ENCODE peak calls at places on chromosomes 7 and 10, in ten cellular contexts. One of them, this sample, is unnamed.

GRCh38 chr10:130018253-130018652 is 54.2 kb upstream of the EBF3 start:
- DNase-seq in astrocyte of the spinal cord: peak; percentile 24
- DNase-seq in GM12878: no peak
- DNase-seq in astrocyte: peak; percentile 47
- DNase-seq in esophagus squamous epithelium: no peak
- DNase-seq in PC-3: peak; percentile 46
- DNase-seq in tibial artery: no peak
- DNase-seq in esophagus muscularis mucosa: peak; percentile 78
- DNase-seq in transverse colon: no peak
- DNase-seq in HCT116: no peak
- DNase-seq in this sample: no peak

GRCh38 chr10:43255644-43256431 is 11.0 kb downstream of the RASGEF1A start:
- DNase-seq in astrocyte of the spinal cord: no peak
- DNase-seq in GM12878: no peak
- DNase-seq in astrocyte: no peak
- DNase-seq in esophagus squamous epithelium: no peak
- DNase-seq in PC-3: peak; percentile 48
- DNase-seq in tibial artery: no peak
- DNase-seq in esophagus muscularis mucosa: peak; percentile 89
- DNase-seq in transverse colon: no peak
- DNase-seq in HCT116: peak; percentile 21
- DNase-seq in this sample: peak; percentile 2

GRCh38 chr10:76558996-76559888 is 1078.4 kb downstream of the KCNMA1 start:
- DNase-seq in astrocyte of the spinal cord: peak; percentile 72
- DNase-seq in GM12878: no peak
- DNase-seq in astrocyte: peak; percentile 93
- DNase-seq in esophagus squamous epithelium: no peak
- DNase-seq in PC-3: peak; percentile 64
- DNase-seq in tibial artery: no peak
- DNase-seq in esophagus muscularis mucosa: no peak
- DNase-seq in transverse colon: no peak
- DNase-seq in HCT116: no peak
- DNase-seq in this sample: no peak

GRCh38 chr10:101597036-101597435 is 8.9 kb downstream of the DPCD start:
- DNase-seq in astrocyte of the spinal cord: no peak
- DNase-seq in GM12878: no peak
- DNase-seq in astrocyte: no peak
- DNase-seq in esophagus squamous epithelium: no peak
- DNase-seq in PC-3: no peak
- DNase-seq in tibial artery: no peak
- DNase-seq in esophagus muscularis mucosa: no peak
- DNase-seq in transverse colon: no peak
- DNase-seq in HCT116: no peak
- DNase-seq in this sample: no peak

GRCh38 chr7:96701258-96701657 is 8.4 kb downstream of the SEM1 start:
- DNase-seq in astrocyte of the spinal cord: no peak
- DNase-seq in GM12878: no peak
- DNase-seq in astrocyte: no peak
- DNase-seq in esophagus squamous epithelium: no peak
- DNase-seq in PC-3: no peak
- DNase-seq in tibial artery: no peak
- DNase-seq in esophagus muscularis mucosa: no peak
- DNase-seq in transverse colon: no peak
- DNase-seq in HCT116: no peak
- DNase-seq in this sample: no peak

GRCh38 chr10:51170518-51171245 is 96.4 kb downstream of the PRKG1 start:
- DNase-seq in astrocyte of the spinal cord: no peak
- DNase-seq in GM12878: no peak
- DNase-seq in astrocyte: peak; percentile 18
- DNase-seq in esophagus squamous epithelium: no peak
- DNase-seq in PC-3: peak; percentile 87
- DNase-seq in tibial artery: no peak
- DNase-seq in esophagus muscularis mucosa: no peak
- DNase-seq in transverse colon: no peak
- DNase-seq in HCT116: no peak
- DNase-seq in this sample: no peak

GRCh38 chr7:47345754-47346377 is 236.0 kb downstream of the TNS3 start:
- DNase-seq in astrocyte of the spinal cord: no peak
- DNase-seq in GM12878: no peak
- DNase-seq in astrocyte: no peak
- DNase-seq in esophagus squamous epithelium: no peak
- DNase-seq in PC-3: no peak
- DNase-seq in tibial artery: no peak
- DNase-seq in esophagus muscularis mucosa: no peak
- DNase-seq in transverse colon: peak; percentile 4
- DNase-seq in HCT116: no peak
- DNase-seq in this sample: no peak

GRCh38 chr10:42111661-42112330 is 526.6 kb downstream of the ZNF33B start:
- DNase-seq in astrocyte of the spinal cord: no peak
- DNase-seq in GM12878: no peak
- DNase-seq in astrocyte: no peak
- DNase-seq in esophagus squamous epithelium: no peak
- DNase-seq in PC-3: no peak
- DNase-seq in tibial artery: no peak
- DNase-seq in esophagus muscularis mucosa: no peak
- DNase-seq in transverse colon: no peak
- DNase-seq in HCT116: no peak
- DNase-seq in this sample: no peak

GRCh38 chr10:5461201-5461585 is 38.2 kb downstream of the CALML5 start:
- DNase-seq in astrocyte of the spinal cord: no peak
- DNase-seq in GM12878: no peak
- DNase-seq in astrocyte: no peak
- DNase-seq in esophagus squamous epithelium: no peak
- DNase-seq in PC-3: no peak
- DNase-seq in tibial artery: no peak
- DNase-seq in esophagus muscularis mucosa: peak; percentile 88
- DNase-seq in transverse colon: no peak
- DNase-seq in HCT116: no peak
- DNase-seq in this sample: no peak

DNA sequence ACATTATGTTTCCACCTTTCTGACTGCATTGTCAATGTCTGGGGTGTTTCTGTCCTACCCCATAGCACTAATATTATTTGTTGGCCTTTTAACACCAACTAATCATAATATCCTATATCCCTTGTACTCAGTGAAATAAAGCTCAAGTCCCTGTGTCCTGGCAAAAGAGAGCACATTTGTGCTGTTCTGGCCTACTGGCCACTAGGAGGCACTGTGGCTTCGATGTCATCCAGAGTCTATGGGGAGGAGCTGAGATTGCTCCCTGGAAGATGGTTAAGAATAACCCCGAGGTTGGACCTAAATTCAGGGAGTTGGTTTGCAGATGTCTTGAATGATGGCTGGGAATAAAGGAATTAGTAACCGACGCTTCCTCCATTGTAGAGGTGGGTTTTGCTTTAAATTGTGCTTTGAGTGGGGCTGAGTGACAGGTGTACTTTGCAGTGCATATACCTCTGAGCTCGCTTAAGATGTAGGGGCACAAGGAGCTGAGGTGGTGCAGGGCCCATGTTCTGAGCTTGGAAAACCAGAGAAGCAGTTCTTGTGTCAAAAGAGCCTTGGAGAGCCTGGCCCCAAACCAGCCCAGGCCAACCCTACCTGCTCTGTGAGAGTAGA is 191.2 kb upstream of the PRSS1 start:
- DNase-seq in astrocyte of the spinal cord: peak; percentile 59
- DNase-seq in GM12878: no peak
- DNase-seq in astrocyte: no peak
- DNase-seq in esophagus squamous epithelium: no peak
- DNase-seq in PC-3: peak; percentile 79
- DNase-seq in tibial artery: no peak
- DNase-seq in esophagus muscularis mucosa: no peak
- DNase-seq in transverse colon: peak; percentile 50
- DNase-seq in HCT116: peak; percentile 51
- DNase-seq in this sample: no peak
- TF ChIP-seq CTCF in astrocyte of the spinal cord: peak; percentile 78
- TF ChIP-seq CTCF in GM12878: peak; percentile 88
- TF ChIP-seq CTCF in astrocyte: peak; percentile 84
- TF ChIP-seq CTCF in esophagus squamous epithelium: peak; percentile 29
- TF ChIP-seq CTCF in PC-3: peak; percentile 92
- TF ChIP-seq CTCF in tibial artery: no peak
- TF ChIP-seq CTCF in esophagus muscularis mucosa: no peak
- TF ChIP-seq CTCF in transverse colon: peak; percentile 51
- TF ChIP-seq CTCF in HCT116: peak; percentile 96
- TF ChIP-seq CTCF in this sample: no peak

GRCh38 chr10:62850646-62851045 is 34.5 kb upstream of the EGR2 start:
- DNase-seq in astrocyte of the spinal cord: no peak
- DNase-seq in GM12878: no peak
- DNase-seq in astrocyte: no peak
- DNase-seq in esophagus squamous epithelium: no peak
- DNase-seq in PC-3: no peak
- DNase-seq in tibial artery: no peak
- DNase-seq in esophagus muscularis mucosa: no peak
- DNase-seq in transverse colon: no peak
- DNase-seq in HCT116: no peak
- DNase-seq in this sample: no peak

GRCh38 chr10:62847433-62847832 is 31.3 kb upstream of the EGR2 start:
- DNase-seq in astrocyte of the spinal cord: no peak
- DNase-seq in GM12878: no peak
- DNase-seq in astrocyte: no peak
- DNase-seq in esophagus squamous epithelium: no peak
- DNase-seq in PC-3: no peak
- DNase-seq in tibial artery: no peak
- DNase-seq in esophagus muscularis mucosa: no peak
- DNase-seq in transverse colon: no peak
- DNase-seq in HCT116: no peak
- DNase-seq in this sample: no peak

GRCh38 chr10:62852961-62853702 is 37.0 kb upstream of the EGR2 start:
- DNase-seq in astrocyte of the spinal cord: no peak
- DNase-seq in GM12878: peak; percentile 75
- DNase-seq in astrocyte: no peak
- DNase-seq in esophagus squamous epithelium: no peak
- DNase-seq in PC-3: no peak
- DNase-seq in tibial artery: no peak
- DNase-seq in esophagus muscularis mucosa: no peak
- DNase-seq in transverse colon: no peak
- DNase-seq in HCT116: no peak
- DNase-seq in this sample: no peak

GRCh38 chr10:62853710-62854109 is 37.5 kb upstream of the EGR2 start:
- DNase-seq in astrocyte of the spinal cord: no peak
- DNase-seq in GM12878: no peak
- DNase-seq in astrocyte: no peak
- DNase-seq in esophagus squamous epithelium: no peak
- DNase-seq in PC-3: no peak
- DNase-seq in tibial artery: no peak
- DNase-seq in esophagus muscularis mucosa: no peak
- DNase-seq in transverse colon: no peak
- DNase-seq in HCT116: no peak
- DNase-seq in this sample: no peak

DNA sequence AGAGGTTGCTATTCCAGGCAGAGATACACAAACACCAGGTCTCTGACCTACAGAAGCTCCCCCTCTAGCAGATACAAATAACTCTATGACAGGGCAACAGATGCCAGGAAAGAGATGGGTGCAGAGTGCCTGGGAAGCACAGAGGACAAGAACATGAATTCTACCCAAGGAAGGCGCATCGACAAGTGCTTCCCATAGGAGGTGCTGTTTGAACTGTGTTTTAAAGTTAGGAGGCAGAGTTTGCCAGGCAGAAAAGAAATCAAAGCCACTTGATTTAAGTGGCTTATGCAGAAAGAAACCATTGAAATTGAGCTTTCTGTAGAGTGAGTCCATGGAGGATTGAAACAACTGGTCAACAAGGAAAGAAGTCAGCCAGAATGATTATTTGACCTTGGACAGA is 35.3 kb upstream of the EGR2 start:
- DNase-seq in astrocyte of the spinal cord: no peak
- DNase-seq in GM12878: no peak
- DNase-seq in astrocyte: no peak
- DNase-seq in esophagus squamous epithelium: no peak
- DNase-seq in PC-3: peak; percentile 86
- DNase-seq in tibial artery: no peak
- DNase-seq in esophagus muscularis mucosa: no peak
- DNase-seq in transverse colon: peak; percentile 10
- DNase-seq in HCT116: peak; percentile 12
- DNase-seq in this sample: no peak
- TF ChIP-seq CTCF in astrocyte of the spinal cord: peak; percentile 28
- TF ChIP-seq CTCF in GM12878: peak; percentile 7
- TF ChIP-seq CTCF in astrocyte: no peak
- TF ChIP-seq CTCF in esophagus squamous epithelium: no peak
- TF ChIP-seq CTCF in PC-3: peak; percentile 98
- TF ChIP-seq CTCF in tibial artery: no peak
- TF ChIP-seq CTCF in esophagus muscularis mucosa: no peak
- TF ChIP-seq CTCF in transverse colon: no peak
- TF ChIP-seq CTCF in HCT116: peak; percentile 71
- TF ChIP-seq CTCF in this sample: no peak

GRCh38 chr7:83850037-83850619 is 201.2 kb upstream of the SEMA3E start:
- DNase-seq in astrocyte of the spinal cord: no peak
- DNase-seq in GM12878: no peak
- DNase-seq in astrocyte: no peak
- DNase-seq in esophagus squamous epithelium: no peak
- DNase-seq in PC-3: no peak
- DNase-seq in tibial artery: no peak
- DNase-seq in esophagus muscularis mucosa: no peak
- DNase-seq in transverse colon: no peak
- DNase-seq in HCT116: no peak
- DNase-seq in this sample: no peak
- TF ChIP-seq CTCF in astrocyte of the spinal cord: no peak
- TF ChIP-seq CTCF in GM12878: no peak
- TF ChIP-seq CTCF in astrocyte: no peak
- TF ChIP-seq CTCF in esophagus squamous epithelium: no peak
- TF ChIP-seq CTCF in PC-3: no peak
- TF ChIP-seq CTCF in tibial artery: no peak
- TF ChIP-seq CTCF in esophagus muscularis mucosa: no peak
- TF ChIP-seq CTCF in transverse colon: no peak
- TF ChIP-seq CTCF in HCT116: no peak
- TF ChIP-seq CTCF in this sample: no peak

GRCh38 chr7:116873619-116874018 is 11.2 kb downstream of the CAPZA2 start:
- DNase-seq in astrocyte of the spinal cord: no peak
- DNase-seq in GM12878: no peak
- DNase-seq in astrocyte: no peak
- DNase-seq in esophagus squamous epithelium: no peak
- DNase-seq in PC-3: no peak
- DNase-seq in tibial artery: no peak
- DNase-seq in esophagus muscularis mucosa: no peak
- DNase-seq in transverse colon: no peak
- DNase-seq in HCT116: no peak
- DNase-seq in this sample: no peak

GRCh38 chr7:116877443-116878217 is 15.2 kb downstream of the CAPZA2 start:
- DNase-seq in astrocyte of the spinal cord: no peak
- DNase-seq in GM12878: no peak
- DNase-seq in astrocyte: no peak
- DNase-seq in esophagus squamous epithelium: no peak
- DNase-seq in PC-3: no peak
- DNase-seq in tibial artery: no peak
- DNase-seq in esophagus muscularis mucosa: no peak
- DNase-seq in transverse colon: no peak
- DNase-seq in HCT116: no peak
- DNase-seq in this sample: no peak

GRCh38 chr7:116872026-116872425 is 9.6 kb downstream of the CAPZA2 start:
- DNase-seq in astrocyte of the spinal cord: no peak
- DNase-seq in GM12878: no peak
- DNase-seq in astrocyte: no peak
- DNase-seq in esophagus squamous epithelium: no peak
- DNase-seq in PC-3: no peak
- DNase-seq in tibial artery: no peak
- DNase-seq in esophagus muscularis mucosa: no peak
- DNase-seq in transverse colon: no peak
- DNase-seq in HCT116: no peak
- DNase-seq in this sample: no peak

GRCh38 chr7:116871061-116871700 is 8.8 kb downstream of the CAPZA2 start:
- DNase-seq in astrocyte of the spinal cord: no peak
- DNase-seq in GM12878: no peak
- DNase-seq in astrocyte: no peak
- DNase-seq in esophagus squamous epithelium: no peak
- DNase-seq in PC-3: no peak
- DNase-seq in tibial artery: no peak
- DNase-seq in esophagus muscularis mucosa: no peak
- DNase-seq in transverse colon: no peak
- DNase-seq in HCT116: no peak
- DNase-seq in this sample: no peak

GRCh38 chr7:116876664-116877442 is 14.5 kb downstream of the CAPZA2 start:
- DNase-seq in astrocyte of the spinal cord: no peak
- DNase-seq in GM12878: no peak
- DNase-seq in astrocyte: peak; percentile 27
- DNase-seq in esophagus squamous epithelium: no peak
- DNase-seq in PC-3: no peak
- DNase-seq in tibial artery: peak; percentile 66
- DNase-seq in esophagus muscularis mucosa: no peak
- DNase-seq in transverse colon: peak; percentile 55
- DNase-seq in HCT116: no peak
- DNase-seq in this sample: no peak
- TF ChIP-seq CTCF in astrocyte of the spinal cord: no peak
- TF ChIP-seq CTCF in GM12878: no peak
- TF ChIP-seq CTCF in astrocyte: no peak
- TF ChIP-seq CTCF in esophagus squamous epithelium: no peak
- TF ChIP-seq CTCF in PC-3: no peak
- TF ChIP-seq CTCF in tibial artery: no peak
- TF ChIP-seq CTCF in esophagus muscularis mucosa: no peak
- TF ChIP-seq CTCF in transverse colon: no peak
- TF ChIP-seq CTCF in HCT116: no peak
- TF ChIP-seq CTCF in this sample: no peak

This sample was measured in omental fat pad.